ENCODE peak calls at places on chromosomes 2 and 18, in ten cellular contexts. S, Z, H, K, U, V, W, D, P and G are unnamed samples.

GRCh38 chr2:46034535-46034934 is 262.7 kb upstream of the EPAS1 start:
- DNase-seq in S (no peak), Z (no peak), H (no peak), K (no peak), U (no peak), V (no peak), W (no peak), D (peak), P (no peak), G (no peak)

GRCh38 chr18:1273469-1273868 is 368.8 kb downstream of the ADCYAP1 start:
- DNase-seq in S (no peak), Z (no peak), H (no peak), K (no peak), U (no peak), V (no peak), W (no peak), D (no peak), P (no peak), G (no peak)

GRCh38 chr2:143629344-143629743 is 500.1 kb downstream of the ARHGAP15 start:
- DNase-seq in S (no peak), Z (no peak), H (no peak), K (no peak), U (no peak), V (no peak), W (no peak), D (peak), P (peak), G (no peak)

GRCh38 chr18:63236417-63236816 is 83.2 kb downstream of the BCL2 start:
- DNase-seq in S (no peak), Z (no peak), H (no peak), K (no peak), U (no peak), V (no peak), W (no peak), D (no peak), P (no peak), G (no peak)

GRCh38 chr2:157170299-157170698 is 87.2 kb upstream of the GALNT5 start:
- DNase-seq in S (no peak), Z (no peak), H (no peak), K (no peak), U (no peak), V (no peak), W (no peak), D (peak), P (peak), G (no peak)

GRCh38 chr2:47867205-47867604 is 39.1 kb downstream of the FBXO11 start:
- DNase-seq in S (peak), Z (no peak), H (peak), K (no peak), U (no peak), V (no peak), W (no peak), D (peak), P (peak), G (no peak)

GRCh38 chr2:10901565-10901964 is 10.2 kb upstream of the KCNF1 start:
- DNase-seq in S (no peak), Z (no peak), H (no peak), K (no peak), U (no peak), V (no peak), W (no peak), D (no peak), P (no peak), G (no peak)

GRCh38 chr18:24868760-24869237 is 408.4 kb downstream of the HRH4 start:
- DNase-seq in S (no peak), Z (no peak), H (no peak), K (no peak), U (no peak), V (no peak), W (no peak), D (no peak), P (peak), G (no peak)

GRCh38 chr2:100114011-100114433 is 28.4 kb downstream of the AFF3 start:
- DNase-seq in S (no peak), Z (no peak), H (no peak), K (no peak), U (no peak), V (no peak), W (no peak), D (no peak), P (no peak), G (no peak)

GRCh38 chr18:48866028-48866733 is 84.6 kb downstream of the SMAD7 start:
- DNase-seq in S (no peak), Z (no peak), H (peak), K (no peak), U (no peak), V (peak), W (no peak), D (no peak), P (peak), G (no peak)

GRCh38 chr2:60538136-60538535 is 15.3 kb downstream of the BCL11A start:
- DNase-seq in S (no peak), Z (no peak), H (no peak), K (no peak), U (no peak), V (no peak), W (no peak), D (no peak), P (no peak), G (no peak)

GRCh38 chr2:86772626-86773025 is 18.1 kb downstream of the CD8A start:
- DNase-seq in S (no peak), Z (no peak), H (no peak), K (no peak), U (no peak), V (no peak), W (no peak), D (no peak), P (no peak), G (no peak)

GRCh38 chr2:8281950-8282857 is 399.7 kb upstream of the ID2 start:
- DNase-seq in S (no peak), Z (no peak), H (no peak), K (no peak), U (no peak), V (no peak), W (no peak), D (no peak), P (no peak), G (peak)

GRCh38 chr2:83585250-83585649 is 873.8 kb downstream of the SUCLG1 start:
- DNase-seq in S (no peak), Z (no peak), H (no peak), K (no peak), U (no peak), V (no peak), W (no peak), D (no peak), P (no peak), G (no peak)

GRCh38 chr2:172693037-172693436 is 42.6 kb upstream of the RAPGEF4 start:
- DNase-seq in S (peak), Z (peak), H (peak), K (no peak), U (no peak), V (peak), W (no peak), D (peak), P (peak), G (no peak)

GRCh38 chr18:24176727-24177416 is 38.0 kb downstream of the CABYR start:
- DNase-seq in S (peak), Z (peak), H (peak), K (peak), U (peak), V (peak), W (peak), D (peak), P (peak), G (no peak)

GRCh38 chr2:233240897-233241296 is 10.6 kb upstream of the ATG16L1 start:
- DNase-seq in S (no peak), Z (no peak), H (no peak), K (no peak), U (no peak), V (no peak), W (no peak), D (no peak), P (no peak), G (no peak)

GRCh38 chr2:166011660-166012059 is 58.1 kb upstream of the TTC21B start:
- DNase-seq in S (no peak), Z (no peak), H (no peak), K (no peak), U (no peak), V (no peak), W (no peak), D (no peak), P (no peak), G (no peak)

GRCh38 chr2:77640924-77641323 is 118.7 kb upstream of the LRRTM4 start:
- DNase-seq in S (no peak), Z (no peak), H (no peak), K (no peak), U (no peak), V (no peak), W (no peak), D (no peak), P (no peak), G (no peak)

GRCh38 chr2:227238242-227239237 is 74.1 kb downstream of the COL4A3 start:
- DNase-seq in S (peak), Z (peak), H (peak), K (peak), U (peak), V (peak), W (peak), D (peak), P (peak), G (peak)

GRCh38 chr18:39596216-39596615 is 2030.6 kb upstream of the CELF4 start:
- DNase-seq in S (no peak), Z (no peak), H (no peak), K (no peak), U (no peak), V (no peak), W (no peak), D (no peak), P (peak), G (no peak)

DNA sequence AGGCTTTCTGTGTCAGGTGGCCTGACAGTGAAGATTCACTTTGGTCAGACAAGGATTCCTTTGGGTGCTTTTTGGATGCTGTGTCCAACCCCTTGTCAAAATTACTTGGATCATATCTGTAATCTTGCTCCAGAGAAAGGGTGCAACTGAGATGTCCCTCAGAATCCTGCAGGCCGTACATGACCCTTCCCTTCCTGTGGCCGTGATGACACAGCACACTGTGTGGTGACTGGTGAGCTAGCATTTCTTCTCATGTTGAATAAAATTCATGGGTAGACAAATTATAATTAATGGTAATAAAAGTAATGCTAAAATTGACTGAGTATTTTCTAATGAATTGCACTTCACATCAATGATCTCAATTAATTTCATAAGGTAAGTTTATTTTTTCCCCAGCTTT is 356.2 kb downstream of the LPIN1 start:
- DNase-seq in S (no peak), Z (no peak), H (no peak), K (no peak), U (no peak), V (no peak), W (no peak), D (no peak), P (no peak), G (no peak)
- TF ChIP-seq CTCF in S (no peak), Z (no peak), H (no peak), K (no peak), U (no peak), V (no peak), W (no peak), D (no peak), P (no peak), G (no peak)

DNA sequence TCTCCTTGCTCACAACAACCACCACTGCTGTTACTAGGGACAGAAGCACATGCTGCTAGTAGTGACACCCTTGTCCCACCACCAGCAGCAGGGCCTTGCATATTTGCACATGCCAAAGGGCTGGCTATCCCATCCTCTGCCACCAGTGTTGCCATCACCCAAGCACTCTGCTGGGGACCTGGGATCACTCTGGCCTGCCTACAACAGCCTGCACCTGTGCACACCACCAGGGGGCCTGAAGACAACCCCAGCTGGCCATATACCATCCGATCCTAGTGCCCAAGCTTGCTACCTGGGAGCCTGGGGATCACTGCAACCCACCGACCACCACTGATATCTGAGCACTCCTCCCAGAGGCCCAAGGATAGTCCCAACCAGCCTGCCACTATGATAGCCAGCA is 99.9 kb upstream of the FANCL start:
- DNase-seq in S (no peak), Z (no peak), H (no peak), K (peak), U (no peak), V (no peak), W (no peak), D (no peak), P (no peak), G (no peak)
- TF ChIP-seq CTCF in S (no peak), Z (no peak), H (peak), K (peak), U (no peak), V (no peak), W (no peak), D (no peak), P (no peak), G (no peak)

DNA sequence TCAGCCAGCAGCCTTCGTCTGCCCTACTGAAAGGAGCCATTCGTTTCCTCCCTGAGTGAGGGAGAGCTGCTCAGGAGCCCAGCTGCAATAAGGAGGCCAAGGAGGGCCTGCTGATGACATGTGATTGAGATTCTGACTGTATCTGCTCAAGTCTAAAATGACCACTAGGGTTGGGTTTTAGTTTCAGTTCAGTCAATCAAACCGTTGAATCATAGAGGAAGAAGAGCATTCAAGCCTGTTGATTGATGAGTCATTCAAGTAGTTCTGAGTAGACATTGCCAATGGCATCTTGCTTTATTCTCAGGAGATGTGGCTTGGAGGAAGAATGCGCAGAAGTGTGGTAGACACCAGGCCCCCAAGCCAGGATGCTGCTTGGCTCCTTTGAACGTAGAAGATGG is 19.9 kb upstream of the BCL2L11 start:
- DNase-seq in S (no peak), Z (no peak), H (no peak), K (no peak), U (no peak), V (no peak), W (no peak), D (no peak), P (no peak), G (no peak)
- TF ChIP-seq CTCF in S (no peak), Z (no peak), H (no peak), K (peak), U (no peak), V (no peak), W (no peak), D (no peak), P (no peak), G (no peak)

DNA sequence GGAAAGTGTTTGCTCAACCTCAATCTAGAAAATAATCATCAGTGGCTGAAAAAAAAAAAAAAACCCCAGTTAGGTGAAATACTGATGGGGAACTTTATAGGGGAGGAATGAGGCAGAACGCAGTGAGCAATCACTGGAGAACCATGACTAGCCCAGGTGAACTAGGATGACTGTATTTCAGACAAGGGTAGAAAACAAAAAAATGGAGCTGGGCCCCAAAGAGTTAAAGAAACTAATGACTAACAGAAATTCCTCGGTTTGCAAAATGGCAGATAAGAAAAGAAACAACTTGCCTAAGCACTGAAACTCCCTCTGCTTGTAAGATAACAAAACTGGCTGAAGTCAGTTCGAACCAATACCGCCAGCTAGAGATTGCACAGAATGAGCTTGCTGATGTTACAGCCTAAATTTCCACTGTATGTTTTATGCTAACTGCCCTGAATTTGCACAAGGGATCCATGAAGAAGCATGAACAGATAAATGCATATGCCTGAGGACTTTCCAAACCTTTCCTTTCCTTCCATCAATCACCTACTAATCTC is 245.9 kb downstream of the METTL4 start:
- DNase-seq in S (no peak), Z (no peak), H (no peak), K (no peak), U (no peak), V (no peak), W (no peak), D (peak), P (no peak), G (no peak)
- TF ChIP-seq CTCF in S (no peak), Z (no peak), H (no peak), K (no peak), U (no peak), V (no peak), W (no peak), D (no peak), P (no peak), G (no peak)

DNA sequence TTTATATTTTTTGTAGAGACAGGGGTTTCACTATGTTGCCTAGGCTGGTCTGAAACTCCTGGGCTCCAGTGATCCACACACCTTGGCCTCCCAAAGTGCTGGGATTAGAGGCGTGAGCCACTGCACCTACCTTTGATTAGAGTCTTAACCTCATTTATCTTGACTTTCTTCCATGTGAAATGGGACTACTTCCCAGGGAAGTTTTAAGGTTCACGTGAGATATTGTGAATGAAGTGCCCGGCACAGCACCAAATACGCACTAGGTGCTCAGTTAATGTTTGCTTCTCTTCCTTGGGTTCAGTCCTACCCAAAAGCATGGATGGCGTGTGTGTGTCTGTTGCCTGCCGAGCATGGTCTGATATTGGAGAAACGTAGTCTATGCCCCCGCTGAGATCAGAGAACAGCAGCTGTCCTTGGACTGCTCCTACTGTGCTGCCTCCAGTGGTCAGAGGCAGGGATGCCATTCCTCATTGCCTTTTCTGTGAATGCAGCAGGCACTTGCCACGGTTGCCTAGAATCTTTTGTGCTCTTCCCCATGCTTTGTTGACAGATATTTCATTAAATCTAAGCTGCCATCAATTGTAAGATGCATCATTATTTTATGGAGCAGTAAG is 12.3 kb upstream of the TFCP2L1 start:
- DNase-seq in S (peak), Z (no peak), H (peak), K (peak), U (peak), V (no peak), W (peak), D (peak), P (peak), G (no peak)
- TF ChIP-seq CTCF in S (peak), Z (no peak), H (peak), K (peak), U (peak), V (peak), W (peak), D (peak), P (peak), G (no peak)

GRCh38 chr2:133286326-133286922 is 281.8 kb downstream of the NCKAP5 start:
- DNase-seq in S (no peak), Z (no peak), H (no peak), K (no peak), U (no peak), V (no peak), W (no peak), D (peak), P (peak), G (no peak)
- TF ChIP-seq CTCF in S (no peak), Z (no peak), H (no peak), K (no peak), U (no peak), V (no peak), W (no peak), D (no peak), P (peak), G (no peak)